ENCODE peak calls at places on chromosome 10, in eight cellular contexts. One of them, this sample, is unnamed.
A peak's percentile ranks its signal among the peaks of the same experiment; 100 is the strongest.

GRCh38 chr10:46268076-46268881 is 18.5 kb upstream of the ANTXRL start:
- DNase-seq in cardiac muscle cell: no peak
- DNase-seq in thoracic aorta: no peak
- DNase-seq in PC-3: no peak
- DNase-seq in heart right ventricle: no peak
- DNase-seq in CD8-positive, alpha-beta T cell: peak; percentile 37
- DNase-seq in right lobe of liver: no peak
- DNase-seq in fibroblast of lung: no peak
- DNase-seq in this sample: no peak

GRCh38 chr10:43962346-43963191 is 313.9 kb upstream of the ZNF32 start:
- DNase-seq in cardiac muscle cell: no peak
- DNase-seq in thoracic aorta: no peak
- DNase-seq in PC-3: no peak
- DNase-seq in heart right ventricle: peak; percentile 3
- DNase-seq in CD8-positive, alpha-beta T cell: no peak
- DNase-seq in right lobe of liver: no peak
- DNase-seq in fibroblast of lung: peak; percentile 89
- DNase-seq in this sample: no peak

GRCh38 chr10:43121444-43121843 is 16.8 kb upstream of the CSGALNACT2 start:
- DNase-seq in cardiac muscle cell: no peak
- DNase-seq in thoracic aorta: no peak
- DNase-seq in PC-3: no peak
- DNase-seq in heart right ventricle: no peak
- DNase-seq in CD8-positive, alpha-beta T cell: no peak
- DNase-seq in right lobe of liver: no peak
- DNase-seq in fibroblast of lung: no peak
- DNase-seq in this sample: no peak

GRCh38 chr10:23197416-23197861 is 5.3 kb downstream of the PTF1A start:
- DNase-seq in cardiac muscle cell: no peak
- DNase-seq in thoracic aorta: no peak
- DNase-seq in PC-3: no peak
- DNase-seq in heart right ventricle: no peak
- DNase-seq in CD8-positive, alpha-beta T cell: no peak
- DNase-seq in right lobe of liver: no peak
- DNase-seq in fibroblast of lung: no peak
- DNase-seq in this sample: no peak

GRCh38 chr10:103789771-103790201 is 65.6 kb downstream of the SH3PXD2A start:
- DNase-seq in cardiac muscle cell: no peak
- DNase-seq in thoracic aorta: no peak
- DNase-seq in PC-3: peak; percentile 50
- DNase-seq in heart right ventricle: no peak
- DNase-seq in CD8-positive, alpha-beta T cell: no peak
- DNase-seq in right lobe of liver: no peak
- DNase-seq in fibroblast of lung: no peak
- DNase-seq in this sample: peak; percentile 53

GRCh38 chr10:60820093-60820769 is 42.0 kb downstream of the CDK1 start:
- DNase-seq in cardiac muscle cell: peak; percentile 15
- DNase-seq in thoracic aorta: no peak
- DNase-seq in PC-3: peak; percentile 49
- DNase-seq in heart right ventricle: no peak
- DNase-seq in CD8-positive, alpha-beta T cell: no peak
- DNase-seq in right lobe of liver: no peak
- DNase-seq in fibroblast of lung: peak; percentile 92
- DNase-seq in this sample: no peak

GRCh38 chr10:45552476-45552875 is 120.1 kb downstream of the ZFAND4 start:
- DNase-seq in cardiac muscle cell: no peak
- DNase-seq in thoracic aorta: no peak
- DNase-seq in PC-3: no peak
- DNase-seq in heart right ventricle: no peak
- DNase-seq in CD8-positive, alpha-beta T cell: no peak
- DNase-seq in right lobe of liver: no peak
- DNase-seq in fibroblast of lung: no peak
- DNase-seq in this sample: no peak

GRCh38 chr10:85646312-85646711 is 720.3 kb downstream of the GRID1 start:
- DNase-seq in cardiac muscle cell: no peak
- DNase-seq in thoracic aorta: no peak
- DNase-seq in PC-3: peak; percentile 20
- DNase-seq in heart right ventricle: no peak
- DNase-seq in CD8-positive, alpha-beta T cell: no peak
- DNase-seq in right lobe of liver: no peak
- DNase-seq in fibroblast of lung: peak; percentile 56
- DNase-seq in this sample: no peak

GRCh38 chr10:59654007-59654406 is 55.6 kb downstream of the SLC16A9 start:
- DNase-seq in cardiac muscle cell: no peak
- DNase-seq in thoracic aorta: no peak
- DNase-seq in PC-3: no peak
- DNase-seq in heart right ventricle: no peak
- DNase-seq in CD8-positive, alpha-beta T cell: no peak
- DNase-seq in right lobe of liver: no peak
- DNase-seq in fibroblast of lung: peak; percentile 39
- DNase-seq in this sample: no peak

GRCh38 chr10:37289833-37290464 is 164.6 kb downstream of the ANKRD30A start:
- DNase-seq in cardiac muscle cell: no peak
- DNase-seq in thoracic aorta: no peak
- DNase-seq in PC-3: peak; percentile 99
- DNase-seq in heart right ventricle: no peak
- DNase-seq in CD8-positive, alpha-beta T cell: no peak
- DNase-seq in right lobe of liver: no peak
- DNase-seq in fibroblast of lung: no peak
- DNase-seq in this sample: no peak

GRCh38 chr10:18140957-18141888 is 999 bp downstream of the CACNB2 start:
- DNase-seq in cardiac muscle cell: peak; percentile 52
- DNase-seq in thoracic aorta: no peak
- DNase-seq in PC-3: peak; percentile 4
- DNase-seq in heart right ventricle: no peak
- DNase-seq in CD8-positive, alpha-beta T cell: no peak
- DNase-seq in right lobe of liver: no peak
- DNase-seq in fibroblast of lung: peak; percentile 33
- DNase-seq in this sample: no peak

GRCh38 chr10:3588816-3589215 is 196.2 kb downstream of the KLF6 start:
- DNase-seq in cardiac muscle cell: no peak
- DNase-seq in thoracic aorta: no peak
- DNase-seq in PC-3: no peak
- DNase-seq in heart right ventricle: no peak
- DNase-seq in CD8-positive, alpha-beta T cell: no peak
- DNase-seq in right lobe of liver: no peak
- DNase-seq in fibroblast of lung: no peak
- DNase-seq in this sample: no peak

GRCh38 chr10:38605153-38605661 is 511.1 kb downstream of the ZNF37A start:
- DNase-seq in cardiac muscle cell: no peak
- DNase-seq in thoracic aorta: no peak
- DNase-seq in PC-3: no peak
- DNase-seq in heart right ventricle: no peak
- DNase-seq in CD8-positive, alpha-beta T cell: no peak
- DNase-seq in right lobe of liver: no peak
- DNase-seq in fibroblast of lung: no peak
- DNase-seq in this sample: peak; percentile 69

GRCh38 chr10:102714621-102715455 is at the start of gene SFXN2:
- DNase-seq in cardiac muscle cell: no peak
- DNase-seq in thoracic aorta: no peak
- DNase-seq in PC-3: peak; percentile 24
- DNase-seq in heart right ventricle: peak; percentile 38
- DNase-seq in CD8-positive, alpha-beta T cell: peak; percentile 27
- DNase-seq in right lobe of liver: no peak
- DNase-seq in fibroblast of lung: no peak
- DNase-seq in this sample: peak; percentile 45

GRCh38 chr10:7412482-7413251 is 1.8 kb upstream of the SFMBT2 start:
- DNase-seq in cardiac muscle cell: peak; percentile 71
- DNase-seq in thoracic aorta: no peak
- DNase-seq in PC-3: no peak
- DNase-seq in heart right ventricle: peak; percentile 56
- DNase-seq in CD8-positive, alpha-beta T cell: no peak
- DNase-seq in right lobe of liver: peak; percentile 58
- DNase-seq in fibroblast of lung: peak; percentile 10
- DNase-seq in this sample: peak; percentile 86

GRCh38 chr10:93379366-93380042 is 102.6 kb downstream of the MYOF start:
- DNase-seq in cardiac muscle cell: no peak
- DNase-seq in thoracic aorta: no peak
- DNase-seq in PC-3: peak; percentile 45
- DNase-seq in heart right ventricle: no peak
- DNase-seq in CD8-positive, alpha-beta T cell: no peak
- DNase-seq in right lobe of liver: no peak
- DNase-seq in fibroblast of lung: peak; percentile 91
- DNase-seq in this sample: no peak

GRCh38 chr10:88278912-88279311 is 304.2 kb downstream of the RNLS start:
- DNase-seq in cardiac muscle cell: no peak
- DNase-seq in thoracic aorta: no peak
- DNase-seq in PC-3: no peak
- DNase-seq in heart right ventricle: no peak
- DNase-seq in CD8-positive, alpha-beta T cell: no peak
- DNase-seq in right lobe of liver: no peak
- DNase-seq in fibroblast of lung: peak; percentile 74
- DNase-seq in this sample: peak; percentile 63

GRCh38 chr10:88282876-88283275 is 300.2 kb downstream of the RNLS start:
- DNase-seq in cardiac muscle cell: no peak
- DNase-seq in thoracic aorta: no peak
- DNase-seq in PC-3: no peak
- DNase-seq in heart right ventricle: no peak
- DNase-seq in CD8-positive, alpha-beta T cell: no peak
- DNase-seq in right lobe of liver: no peak
- DNase-seq in fibroblast of lung: no peak
- DNase-seq in this sample: no peak

GRCh38 chr10:88280518-88280917 is 302.6 kb downstream of the RNLS start:
- DNase-seq in cardiac muscle cell: no peak
- DNase-seq in thoracic aorta: no peak
- DNase-seq in PC-3: no peak
- DNase-seq in heart right ventricle: no peak
- DNase-seq in CD8-positive, alpha-beta T cell: no peak
- DNase-seq in right lobe of liver: no peak
- DNase-seq in fibroblast of lung: no peak
- DNase-seq in this sample: no peak

GRCh38 chr10:88286030-88286429 is 297.1 kb downstream of the RNLS start:
- DNase-seq in cardiac muscle cell: no peak
- DNase-seq in thoracic aorta: no peak
- DNase-seq in PC-3: no peak
- DNase-seq in heart right ventricle: no peak
- DNase-seq in CD8-positive, alpha-beta T cell: no peak
- DNase-seq in right lobe of liver: no peak
- DNase-seq in fibroblast of lung: no peak
- DNase-seq in this sample: no peak

DNA sequence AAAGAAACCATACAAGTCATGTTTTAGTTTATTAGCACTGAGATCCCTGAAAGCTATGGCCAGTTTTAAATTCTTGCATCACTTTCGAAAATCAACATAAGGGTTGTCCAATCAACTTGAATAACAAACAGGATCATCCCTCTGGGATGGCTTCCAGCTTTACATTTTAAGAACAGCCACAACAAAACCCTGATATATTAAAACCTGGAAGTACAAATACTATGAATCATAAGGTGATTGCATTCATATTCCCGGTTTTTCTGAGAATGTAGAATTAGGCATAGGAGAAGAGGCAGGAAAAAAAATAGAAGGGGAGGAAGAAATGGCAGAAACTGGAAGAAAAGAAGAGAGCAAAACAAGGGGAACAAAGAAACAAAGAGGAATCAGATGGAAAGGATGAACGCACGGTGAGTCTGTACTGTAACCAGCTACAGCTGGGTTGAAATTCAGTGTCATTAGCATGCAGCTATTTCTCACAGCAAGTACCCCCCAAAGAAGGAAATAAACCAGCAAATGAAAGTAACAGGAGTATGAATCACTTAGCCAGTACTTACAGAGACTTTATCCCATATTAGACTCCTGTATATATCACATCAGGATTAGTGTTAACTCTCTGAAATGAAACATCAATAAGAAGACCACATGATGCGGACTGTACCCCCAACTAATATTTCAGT is 301.4 kb downstream of the RNLS start:
- DNase-seq in cardiac muscle cell: no peak
- DNase-seq in thoracic aorta: no peak
- DNase-seq in PC-3: no peak
- DNase-seq in heart right ventricle: no peak
- DNase-seq in CD8-positive, alpha-beta T cell: no peak
- DNase-seq in right lobe of liver: no peak
- DNase-seq in fibroblast of lung: peak; percentile 90
- DNase-seq in this sample: no peak
- H3K4me1 ChIP-seq in cardiac muscle cell: peaks cover 2% of the 10 kb centered on the region
- H3K4me1 ChIP-seq in thoracic aorta: no peaks in the 10 kb centered on the region
- H3K4me1 ChIP-seq in PC-3: no peaks in the 10 kb centered on the region
- H3K4me1 ChIP-seq in heart right ventricle: peaks cover 4% of the 10 kb centered on the region
- H3K4me1 ChIP-seq in CD8-positive, alpha-beta T cell: peaks cover 13% of the 10 kb centered on the region
- H3K4me1 ChIP-seq in right lobe of liver: no peaks in the 10 kb centered on the region
- H3K4me1 ChIP-seq in fibroblast of lung: peaks cover 8% of the 10 kb centered on the region
- H3K4me1 ChIP-seq in this sample: peaks cover 6% of the 10 kb centered on the region

DNA sequence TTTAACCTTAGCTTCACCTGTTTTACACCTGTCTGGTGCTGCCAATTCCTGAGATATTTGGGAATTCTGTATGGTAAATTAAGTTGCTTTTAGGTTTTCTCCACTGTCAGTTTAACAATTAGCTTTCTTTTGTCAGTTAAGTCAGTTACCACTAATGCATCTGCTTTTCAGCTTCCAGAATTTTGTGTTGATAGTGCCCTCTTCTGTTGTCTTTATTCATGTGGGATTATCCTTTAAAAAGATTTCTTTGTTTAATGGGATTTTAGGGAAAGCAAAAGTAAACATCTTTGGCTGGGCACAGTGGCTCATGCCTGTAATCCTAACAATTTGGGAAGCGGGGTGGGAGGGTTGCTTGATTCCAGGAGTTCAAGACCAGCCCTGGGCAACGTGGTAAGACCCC is 8.1 kb downstream of the TFAM start:
- DNase-seq in cardiac muscle cell: no peak
- DNase-seq in thoracic aorta: no peak
- DNase-seq in PC-3: peak; percentile 30
- DNase-seq in heart right ventricle: no peak
- DNase-seq in CD8-positive, alpha-beta T cell: no peak
- DNase-seq in right lobe of liver: no peak
- DNase-seq in fibroblast of lung: no peak
- DNase-seq in this sample: no peak
- TF ChIP-seq CTCF in cardiac muscle cell: no peak
- TF ChIP-seq CTCF in thoracic aorta: no peak
- TF ChIP-seq CTCF in PC-3: peak; percentile 45
- TF ChIP-seq CTCF in heart right ventricle: peak; percentile 10
- TF ChIP-seq CTCF in CD8-positive, alpha-beta T cell: no peak
- TF ChIP-seq CTCF in right lobe of liver: no peak
- TF ChIP-seq CTCF in fibroblast of lung: peak; percentile 24
- TF ChIP-seq CTCF in this sample: no peak

GRCh38 chr10:120963053-120963533 is 111.9 kb downstream of the WDR11 start:
- DNase-seq in cardiac muscle cell: no peak
- DNase-seq in thoracic aorta: no peak
- DNase-seq in PC-3: no peak
- DNase-seq in heart right ventricle: no peak
- DNase-seq in CD8-positive, alpha-beta T cell: no peak
- DNase-seq in right lobe of liver: no peak
- DNase-seq in fibroblast of lung: no peak
- DNase-seq in this sample: peak; percentile 90
- H3K27me3 ChIP-seq in cardiac muscle cell: no peaks in the 10 kb centered on the region
- H3K27me3 ChIP-seq in thoracic aorta: no peaks in the 10 kb centered on the region
- H3K27me3 ChIP-seq in PC-3: peaks cover 32% of the 10 kb centered on the region
- H3K27me3 ChIP-seq in heart right ventricle: peaks cover 7% of the 10 kb centered on the region
- H3K27me3 ChIP-seq in CD8-positive, alpha-beta T cell: no peaks in the 10 kb centered on the region
- H3K27me3 ChIP-seq in right lobe of liver: no peaks in the 10 kb centered on the region
- H3K27me3 ChIP-seq in fibroblast of lung: no peaks in the 10 kb centered on the region
- H3K27me3 ChIP-seq in this sample: no peaks in the 10 kb centered on the region

DNA sequence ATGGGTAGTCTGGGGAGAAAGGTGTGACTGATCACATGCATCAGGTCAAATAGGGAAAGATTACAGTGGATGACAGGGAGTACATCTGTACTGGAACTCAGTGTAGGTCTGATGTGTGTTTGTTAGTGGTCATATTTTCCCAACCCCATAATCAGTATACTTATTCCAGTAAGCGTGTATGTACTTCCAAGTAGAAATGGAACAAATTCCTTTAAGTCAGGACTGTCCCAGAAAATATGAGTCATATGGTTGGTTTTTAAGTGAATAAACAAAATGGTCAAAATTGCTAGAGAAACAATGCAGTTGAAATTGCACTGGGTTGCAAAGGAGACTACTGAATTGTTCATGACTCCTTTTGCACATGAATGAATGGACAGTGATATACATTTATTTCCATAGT is 118.8 kb upstream of the MYO3A start:
- DNase-seq in cardiac muscle cell: no peak
- DNase-seq in thoracic aorta: no peak
- DNase-seq in PC-3: no peak
- DNase-seq in heart right ventricle: no peak
- DNase-seq in CD8-positive, alpha-beta T cell: no peak
- DNase-seq in right lobe of liver: no peak
- DNase-seq in fibroblast of lung: peak; percentile 90
- DNase-seq in this sample: no peak
- H3K4me1 ChIP-seq in cardiac muscle cell: no peaks in the 10 kb centered on the region
- H3K4me1 ChIP-seq in thoracic aorta: no peaks in the 10 kb centered on the region
- H3K4me1 ChIP-seq in PC-3: no peaks in the 10 kb centered on the region
- H3K4me1 ChIP-seq in heart right ventricle: no peaks in the 10 kb centered on the region
- H3K4me1 ChIP-seq in CD8-positive, alpha-beta T cell: no peaks in the 10 kb centered on the region
- H3K4me1 ChIP-seq in right lobe of liver: no peaks in the 10 kb centered on the region
- H3K4me1 ChIP-seq in fibroblast of lung: no peaks in the 10 kb centered on the region
- H3K4me1 ChIP-seq in this sample: no peaks in the 10 kb centered on the region

This sample was measured in upper lobe of left lung.